ENCODE peak calls at places on chromosomes 4 and X, in ten cellular contexts. One of them, this sample, is unnamed.

GRCh38 chrX:129980043-129980442 is 2.4 kb upstream of the BCORL1 start:
- DNase-seq in CD8-positive, alpha-beta T cell: peak
- DNase-seq in ovary: peak
- DNase-seq in K562: no peak
- DNase-seq in right atrium auricular region: no peak
- DNase-seq in tibial artery: no peak
- DNase-seq in pancreas: peak
- DNase-seq in psoas muscle: peak
- DNase-seq in lung: no peak
- DNase-seq in prostate gland: no peak
- DNase-seq in this sample: peak

GRCh38 chr4:148259841-148260240 is 182.4 kb downstream of the NR3C2 start:
- DNase-seq in CD8-positive, alpha-beta T cell: no peak
- DNase-seq in ovary: no peak
- DNase-seq in K562: no peak
- DNase-seq in right atrium auricular region: no peak
- DNase-seq in tibial artery: no peak
- DNase-seq in pancreas: no peak
- DNase-seq in psoas muscle: no peak
- DNase-seq in lung: no peak
- DNase-seq in prostate gland: no peak
- DNase-seq in this sample: no peak

GRCh38 chrX:110267874-110268273 is 50.0 kb downstream of the AMMECR1 start:
- DNase-seq in CD8-positive, alpha-beta T cell: no peak
- DNase-seq in ovary: no peak
- DNase-seq in K562: no peak
- DNase-seq in right atrium auricular region: no peak
- DNase-seq in tibial artery: no peak
- DNase-seq in pancreas: no peak
- DNase-seq in psoas muscle: no peak
- DNase-seq in lung: no peak
- DNase-seq in prostate gland: no peak
- DNase-seq in this sample: no peak

GRCh38 chr4:112109455-112110425 is 35.5 kb upstream of the FAM241A start:
- DNase-seq in CD8-positive, alpha-beta T cell: no peak
- DNase-seq in ovary: no peak
- DNase-seq in K562: no peak
- DNase-seq in right atrium auricular region: no peak
- DNase-seq in tibial artery: no peak
- DNase-seq in pancreas: no peak
- DNase-seq in psoas muscle: no peak
- DNase-seq in lung: no peak
- DNase-seq in prostate gland: no peak
- DNase-seq in this sample: no peak

GRCh38 chr4:105127154-105127445 is 19.6 kb upstream of the TET2 start:
- DNase-seq in CD8-positive, alpha-beta T cell: no peak
- DNase-seq in ovary: no peak
- DNase-seq in K562: no peak
- DNase-seq in right atrium auricular region: no peak
- DNase-seq in tibial artery: no peak
- DNase-seq in pancreas: no peak
- DNase-seq in psoas muscle: no peak
- DNase-seq in lung: no peak
- DNase-seq in prostate gland: no peak
- DNase-seq in this sample: no peak

GRCh38 chrX:151516538-151517187 is 46.8 kb upstream of the PASD1 start:
- DNase-seq in CD8-positive, alpha-beta T cell: no peak
- DNase-seq in ovary: no peak
- DNase-seq in K562: peak
- DNase-seq in right atrium auricular region: no peak
- DNase-seq in tibial artery: no peak
- DNase-seq in pancreas: no peak
- DNase-seq in psoas muscle: no peak
- DNase-seq in lung: no peak
- DNase-seq in prostate gland: no peak
- DNase-seq in this sample: no peak

GRCh38 chr4:70759126-70759525 is 37.4 kb downstream of the RUFY3 start:
- DNase-seq in CD8-positive, alpha-beta T cell: no peak
- DNase-seq in ovary: no peak
- DNase-seq in K562: no peak
- DNase-seq in right atrium auricular region: no peak
- DNase-seq in tibial artery: no peak
- DNase-seq in pancreas: no peak
- DNase-seq in psoas muscle: no peak
- DNase-seq in lung: no peak
- DNase-seq in prostate gland: no peak
- DNase-seq in this sample: no peak

GRCh38 chrX:53125506-53125905 is 31.6 kb downstream of the KANTR start:
- DNase-seq in CD8-positive, alpha-beta T cell: no peak
- DNase-seq in ovary: no peak
- DNase-seq in K562: no peak
- DNase-seq in right atrium auricular region: no peak
- DNase-seq in tibial artery: no peak
- DNase-seq in pancreas: no peak
- DNase-seq in psoas muscle: no peak
- DNase-seq in lung: no peak
- DNase-seq in prostate gland: no peak
- DNase-seq in this sample: no peak

GRCh38 chr4:153318696-153319320 is 25.7 kb upstream of the MND1 start:
- DNase-seq in CD8-positive, alpha-beta T cell: no peak
- DNase-seq in ovary: peak
- DNase-seq in K562: peak
- DNase-seq in right atrium auricular region: no peak
- DNase-seq in tibial artery: no peak
- DNase-seq in pancreas: no peak
- DNase-seq in psoas muscle: no peak
- DNase-seq in lung: no peak
- DNase-seq in prostate gland: peak
- DNase-seq in this sample: peak

GRCh38 chr4:168197926-168198325 is 105.6 kb downstream of the ANXA10 start:
- DNase-seq in CD8-positive, alpha-beta T cell: no peak
- DNase-seq in ovary: no peak
- DNase-seq in K562: no peak
- DNase-seq in right atrium auricular region: no peak
- DNase-seq in tibial artery: no peak
- DNase-seq in pancreas: no peak
- DNase-seq in psoas muscle: no peak
- DNase-seq in lung: no peak
- DNase-seq in prostate gland: no peak
- DNase-seq in this sample: no peak

GRCh38 chr4:84238247-84239090 is 260.6 kb downstream of the NKX6-1 start:
- DNase-seq in CD8-positive, alpha-beta T cell: no peak
- DNase-seq in ovary: no peak
- DNase-seq in K562: no peak
- DNase-seq in right atrium auricular region: no peak
- DNase-seq in tibial artery: no peak
- DNase-seq in pancreas: no peak
- DNase-seq in psoas muscle: no peak
- DNase-seq in lung: no peak
- DNase-seq in prostate gland: no peak
- DNase-seq in this sample: no peak

GRCh38 chrX:111088628-111089027 is 7.4 kb upstream of the PAK3 start:
- DNase-seq in CD8-positive, alpha-beta T cell: no peak
- DNase-seq in ovary: no peak
- DNase-seq in K562: no peak
- DNase-seq in right atrium auricular region: no peak
- DNase-seq in tibial artery: no peak
- DNase-seq in pancreas: peak
- DNase-seq in psoas muscle: no peak
- DNase-seq in lung: no peak
- DNase-seq in prostate gland: no peak
- DNase-seq in this sample: no peak

DNA sequence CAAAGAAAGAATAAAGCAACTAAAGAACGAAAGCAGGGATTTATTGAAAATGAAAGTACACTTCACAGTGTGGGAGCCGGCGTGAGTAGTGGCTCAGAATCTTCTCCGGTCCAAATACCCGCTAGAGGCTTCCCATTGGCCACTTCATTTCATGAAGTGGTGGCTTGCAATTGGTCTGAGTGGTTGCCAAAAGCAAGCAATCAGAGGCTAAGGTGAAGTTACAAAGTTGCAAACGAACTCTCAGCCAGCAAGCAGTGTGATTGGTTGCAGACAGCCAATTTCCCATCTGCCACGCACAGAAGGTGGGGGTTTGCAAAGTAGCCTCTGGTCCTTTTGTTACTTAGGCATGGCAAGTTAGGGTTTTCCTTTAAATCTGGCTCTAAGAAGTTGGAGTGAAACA is 6.7 kb upstream of the CLOCK start:
- DNase-seq in CD8-positive, alpha-beta T cell: peak
- DNase-seq in ovary: peak
- DNase-seq in K562: no peak
- DNase-seq in right atrium auricular region: no peak
- DNase-seq in tibial artery: peak
- DNase-seq in pancreas: peak
- DNase-seq in psoas muscle: no peak
- DNase-seq in lung: peak
- DNase-seq in prostate gland: peak
- DNase-seq in this sample: no peak
- H3K4me3 ChIP-seq in CD8-positive, alpha-beta T cell: no peak
- H3K4me3 ChIP-seq in ovary: peak
- H3K4me3 ChIP-seq in K562: no peak
- H3K4me3 ChIP-seq in right atrium auricular region: no peak
- H3K4me3 ChIP-seq in tibial artery: peak
- H3K4me3 ChIP-seq in pancreas: no peak
- H3K4me3 ChIP-seq in psoas muscle: peak
- H3K4me3 ChIP-seq in lung: no peak
- H3K4me3 ChIP-seq in prostate gland: peak
- H3K4me3 ChIP-seq in this sample: no peak

DNA sequence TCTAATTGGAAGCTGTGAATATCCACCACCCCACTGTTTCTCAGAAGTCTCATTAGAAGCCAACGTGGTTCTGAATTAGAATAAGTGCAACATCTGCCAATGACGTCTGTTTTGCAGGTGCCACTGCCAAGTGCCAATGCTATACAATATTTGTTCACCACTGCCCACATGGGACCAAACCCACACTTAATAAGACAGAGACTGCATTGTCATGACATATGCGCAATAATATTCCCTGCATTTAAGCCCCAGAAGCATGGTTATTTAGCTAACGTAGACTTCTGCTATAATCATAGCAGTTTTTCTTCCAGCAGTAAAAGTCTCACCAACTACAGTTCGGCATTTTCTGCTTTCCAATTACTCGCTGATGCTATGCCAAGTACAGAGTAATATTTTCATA is 262.5 kb upstream of the PCDH18 start:
- DNase-seq in CD8-positive, alpha-beta T cell: no peak
- DNase-seq in ovary: no peak
- DNase-seq in K562: no peak
- DNase-seq in right atrium auricular region: no peak
- DNase-seq in tibial artery: no peak
- DNase-seq in pancreas: no peak
- DNase-seq in psoas muscle: no peak
- DNase-seq in lung: no peak
- DNase-seq in prostate gland: no peak
- DNase-seq in this sample: no peak
- H3K4me3 ChIP-seq in CD8-positive, alpha-beta T cell: no peak
- H3K4me3 ChIP-seq in ovary: no peak
- H3K4me3 ChIP-seq in K562: no peak
- H3K4me3 ChIP-seq in right atrium auricular region: no peak
- H3K4me3 ChIP-seq in tibial artery: peak
- H3K4me3 ChIP-seq in pancreas: no peak
- H3K4me3 ChIP-seq in psoas muscle: peak
- H3K4me3 ChIP-seq in lung: no peak
- H3K4me3 ChIP-seq in prostate gland: no peak
- H3K4me3 ChIP-seq in this sample: no peak

DNA sequence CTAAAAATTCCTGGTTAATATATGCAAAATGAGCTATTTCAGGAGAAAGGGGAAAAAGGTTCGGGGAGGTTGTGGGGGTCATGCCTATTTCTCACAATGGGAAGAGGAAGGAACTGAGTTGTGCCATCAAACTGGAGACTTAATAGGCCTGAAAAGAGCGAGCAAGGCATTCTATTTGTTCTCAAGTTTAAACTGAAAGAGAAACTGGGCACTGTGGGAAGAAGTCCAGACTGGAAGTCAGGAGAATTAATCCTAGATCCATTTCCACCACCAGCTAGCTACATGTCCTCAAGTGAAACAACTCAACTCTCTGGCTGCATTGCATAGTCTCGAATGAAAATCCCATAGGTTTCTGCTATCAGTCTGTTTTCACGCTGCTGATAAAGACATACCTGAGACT is 50.6 kb downstream of the PPARGC1A start:
- DNase-seq in CD8-positive, alpha-beta T cell: no peak
- DNase-seq in ovary: no peak
- DNase-seq in K562: no peak
- DNase-seq in right atrium auricular region: no peak
- DNase-seq in tibial artery: no peak
- DNase-seq in pancreas: no peak
- DNase-seq in psoas muscle: no peak
- DNase-seq in lung: no peak
- DNase-seq in prostate gland: no peak
- DNase-seq in this sample: no peak
- H3K4me3 ChIP-seq in CD8-positive, alpha-beta T cell: no peak
- H3K4me3 ChIP-seq in ovary: no peak
- H3K4me3 ChIP-seq in K562: no peak
- H3K4me3 ChIP-seq in right atrium auricular region: no peak
- H3K4me3 ChIP-seq in tibial artery: no peak
- H3K4me3 ChIP-seq in pancreas: no peak
- H3K4me3 ChIP-seq in psoas muscle: peak
- H3K4me3 ChIP-seq in lung: no peak
- H3K4me3 ChIP-seq in prostate gland: no peak
- H3K4me3 ChIP-seq in this sample: no peak

GRCh38 chrX:12137982-12138365 is 299 bp upstream of the FRMPD4 start:
- DNase-seq in CD8-positive, alpha-beta T cell: no peak
- DNase-seq in ovary: no peak
- DNase-seq in K562: no peak
- DNase-seq in right atrium auricular region: no peak
- DNase-seq in tibial artery: no peak
- DNase-seq in pancreas: no peak
- DNase-seq in psoas muscle: no peak
- DNase-seq in lung: no peak
- DNase-seq in prostate gland: no peak
- DNase-seq in this sample: no peak
- H3K4me3 ChIP-seq in CD8-positive, alpha-beta T cell: no peak
- H3K4me3 ChIP-seq in ovary: peak
- H3K4me3 ChIP-seq in K562: no peak
- H3K4me3 ChIP-seq in right atrium auricular region: peak
- H3K4me3 ChIP-seq in tibial artery: no peak
- H3K4me3 ChIP-seq in pancreas: no peak
- H3K4me3 ChIP-seq in psoas muscle: peak
- H3K4me3 ChIP-seq in lung: no peak
- H3K4me3 ChIP-seq in prostate gland: peak
- H3K4me3 ChIP-seq in this sample: no peak

GRCh38 chrX:20116087-20116574 is 576 bp downstream of the MAP7D2 start:
- DNase-seq in CD8-positive, alpha-beta T cell: no peak
- DNase-seq in ovary: no peak
- DNase-seq in K562: no peak
- DNase-seq in right atrium auricular region: no peak
- DNase-seq in tibial artery: no peak
- DNase-seq in pancreas: no peak
- DNase-seq in psoas muscle: no peak
- DNase-seq in lung: no peak
- DNase-seq in prostate gland: no peak
- DNase-seq in this sample: no peak
- H3K4me3 ChIP-seq in CD8-positive, alpha-beta T cell: no peak
- H3K4me3 ChIP-seq in ovary: peak
- H3K4me3 ChIP-seq in K562: no peak
- H3K4me3 ChIP-seq in right atrium auricular region: no peak
- H3K4me3 ChIP-seq in tibial artery: peak
- H3K4me3 ChIP-seq in pancreas: no peak
- H3K4me3 ChIP-seq in psoas muscle: peak
- H3K4me3 ChIP-seq in lung: no peak
- H3K4me3 ChIP-seq in prostate gland: no peak
- H3K4me3 ChIP-seq in this sample: no peak

This sample was measured in WERI-Rb-1.